ENCODE peak calls at places on chromosomes 12 and 14, in seven cellular contexts. A is activated T-helper 9 cell treated with anti-CD3 and anti-CD28 coated beads, Interleukin-2, amount 50 U/mL, for 16 hours; C is EL; V is ascending aorta; S is A549; K is iris pigment epithelial cell; X is astrocyte of the spinal cord. L is an unnamed sample.

GRCh38 chr12:66446276-66446675 is 144.0 kb downstream of the HELB start:
- DNase-seq in V (no peak), S (no peak), A (no peak), X (no peak), K (no peak), C (no peak), L (no peak)

GRCh38 chr12:6376079-6376941 is 947 bp upstream of the SCNN1A start:
- DNase-seq in K (peak; percentile 70), V (no peak), X (peak; percentile 68), A (no peak), C (peak; percentile 53), S (peak; percentile 78), L (peak; percentile 97)

GRCh38 chr12:56080556-56081138 is 682 bp downstream of the ERBB3 start:
- DNase-seq in K (no peak), C (no peak), V (no peak), A (no peak), S (peak; percentile 50), X (no peak), L (peak; percentile 59)

GRCh38 chr14:61927015-61927414 is 164.8 kb downstream of the SNAPC1 start:
- DNase-seq in V (no peak), A (no peak), X (peak; percentile 60), S (no peak), K (peak; percentile 26), C (peak; percentile 89), L (peak; percentile 30)

GRCh38 chr12:72491399-72491798 is 219.2 kb downstream of the TRHDE start:
- DNase-seq in C (no peak), X (no peak), A (no peak), S (no peak), V (no peak), K (peak; percentile 74), L (no peak)

GRCh38 chr14:33782923-33783322 is 168.0 kb downstream of the EGLN3 start:
- DNase-seq in A (no peak), C (no peak), K (no peak), S (no peak), V (no peak), X (no peak), L (no peak)

GRCh38 chr12:15584366-15585041 is 204.7 kb downstream of the EPS8 start:
- DNase-seq in C (peak; percentile 64), K (peak; percentile 87), V (no peak), A (no peak), X (peak; percentile 72), S (peak; percentile 79), L (no peak)

GRCh38 chr12:96248532-96248931 is 54.4 kb downstream of the ELK3 start:
- DNase-seq in C (no peak), X (no peak), V (no peak), A (no peak), S (no peak), K (no peak), L (no peak)

GRCh38 chr14:99995700-99996356 is 69.4 kb upstream of the EVL start:
- DNase-seq in X (peak; percentile 42), V (no peak), K (peak; percentile 60), S (peak; percentile 75), C (peak; percentile 64), A (peak; percentile 35), L (no peak)

GRCh38 chr12:108066583-108067234 is 62.4 kb upstream of the WSCD2 start:
- DNase-seq in C (peak; percentile 5), S (peak; percentile 29), K (no peak), V (no peak), X (no peak), A (no peak), L (no peak)

GRCh38 chr14:74505831-74506230 is 12.3 kb downstream of the ISCA2 start:
- DNase-seq in C (no peak), K (no peak), X (no peak), A (no peak), S (no peak), V (no peak), L (no peak)

GRCh38 chr12:68791897-68792481 is 16.0 kb upstream of the MDM2 start:
- DNase-seq in X (no peak), A (no peak), V (no peak), S (no peak), K (no peak), C (no peak), L (no peak)

GRCh38 chr14:57833304-57833703 is 32.6 kb downstream of the SLC35F4 start:
- DNase-seq in C (peak; percentile 91), A (no peak), V (peak; percentile 10), X (peak; percentile 97), S (peak; percentile 74), K (peak; percentile 95), L (peak; percentile 65)

GRCh38 chr12:18467636-18468520 is 206.6 kb downstream of the PIK3C2G start:
- DNase-seq in S (no peak), V (no peak), K (no peak), X (peak; percentile 15), A (no peak), C (peak; percentile 12), L (no peak)

GRCh38 chr12:114555451-114555850 is 128.5 kb downstream of the TBX3 start:
- DNase-seq in C (no peak), X (no peak), K (no peak), A (no peak), S (no peak), V (no peak), L (no peak)

GRCh38 chr12:75542942-75543341 is 31.5 kb upstream of the KRR1 start:
- DNase-seq in C (no peak), V (no peak), A (no peak), X (no peak), K (peak; percentile 68), S (no peak), L (no peak)

GRCh38 chr12:128661216-128661550 is 162.6 kb downstream of the SLC15A4 start:
- DNase-seq in S (no peak), V (no peak), C (no peak), A (no peak), X (no peak), K (no peak), L (no peak)

GRCh38 chr12:77615331-77615730 is 215.4 kb upstream of the NAV3 start:
- DNase-seq in X (peak; percentile 9), C (peak; percentile 10), A (no peak), S (peak; percentile 3), V (no peak), K (peak; percentile 9), L (no peak)

GRCh38 chr12:4866288-4866687 is 43.4 kb upstream of the KCNA1 start:
- DNase-seq in A (no peak), C (no peak), X (no peak), S (no peak), K (no peak), V (no peak), L (no peak)

L was measured in PC-9.